ENCODE peak calls at places on chromosomes 6 and 20, in eight cellular contexts. One of them, this sample, is unnamed.

GRCh38 chr6:145213614-145214013 is 521.7 kb downstream of the EPM2A start:
- DNase-seq in IMR-90: no peak
- DNase-seq in B cell: no peak
- DNase-seq in K562: no peak
- DNase-seq in WTC11: no peak
- DNase-seq in adrenal gland: no peak
- DNase-seq in astrocyte of the cerebellum: no peak
- DNase-seq in breast epithelium: no peak
- DNase-seq in this sample: no peak

GRCh38 chr6:25960689-25961088 is 1.9 kb upstream of the TRIM38 start:
- DNase-seq in IMR-90: no peak
- DNase-seq in B cell: no peak
- DNase-seq in K562: no peak
- DNase-seq in WTC11: no peak
- DNase-seq in adrenal gland: no peak
- DNase-seq in astrocyte of the cerebellum: no peak
- DNase-seq in breast epithelium: no peak
- DNase-seq in this sample: no peak

GRCh38 chr6:160534050-160534696 is 129.9 kb downstream of the LPA start:
- DNase-seq in IMR-90: peak
- DNase-seq in B cell: peak
- DNase-seq in K562: peak
- DNase-seq in WTC11: peak
- DNase-seq in adrenal gland: peak
- DNase-seq in astrocyte of the cerebellum: peak
- DNase-seq in breast epithelium: peak
- DNase-seq in this sample: peak

GRCh38 chr6:113856571-113857564 is at the start of gene MARCKS:
- DNase-seq in IMR-90: peak
- DNase-seq in B cell: peak
- DNase-seq in K562: peak
- DNase-seq in WTC11: peak
- DNase-seq in adrenal gland: peak
- DNase-seq in astrocyte of the cerebellum: peak
- DNase-seq in breast epithelium: peak
- DNase-seq in this sample: peak

GRCh38 chr20:1429143-1429728 is 36.4 kb upstream of the FKBP1A start:
- DNase-seq in IMR-90: no peak
- DNase-seq in B cell: no peak
- DNase-seq in K562: no peak
- DNase-seq in WTC11: no peak
- DNase-seq in adrenal gland: no peak
- DNase-seq in astrocyte of the cerebellum: no peak
- DNase-seq in breast epithelium: no peak
- DNase-seq in this sample: no peak

GRCh38 chr6:108164537-108164814 is 1.3 kb upstream of the NR2E1 start:
- DNase-seq in IMR-90: no peak
- DNase-seq in B cell: no peak
- DNase-seq in K562: no peak
- DNase-seq in WTC11: no peak
- DNase-seq in adrenal gland: no peak
- DNase-seq in astrocyte of the cerebellum: no peak
- DNase-seq in breast epithelium: no peak
- DNase-seq in this sample: no peak

GRCh38 chr6:90286884-90287488 is 9.7 kb downstream of the BACH2 start:
- DNase-seq in IMR-90: peak
- DNase-seq in B cell: peak
- DNase-seq in K562: peak
- DNase-seq in WTC11: peak
- DNase-seq in adrenal gland: peak
- DNase-seq in astrocyte of the cerebellum: no peak
- DNase-seq in breast epithelium: no peak
- DNase-seq in this sample: no peak

GRCh38 chr6:52575490-52575868 is 1.4 kb downstream of the TRAM2 start:
- DNase-seq in IMR-90: no peak
- DNase-seq in B cell: no peak
- DNase-seq in K562: no peak
- DNase-seq in WTC11: no peak
- DNase-seq in adrenal gland: no peak
- DNase-seq in astrocyte of the cerebellum: no peak
- DNase-seq in breast epithelium: no peak
- DNase-seq in this sample: no peak

GRCh38 chr6:16184129-16184528 is 54.3 kb upstream of the GMPR start:
- DNase-seq in IMR-90: peak
- DNase-seq in B cell: peak
- DNase-seq in K562: no peak
- DNase-seq in WTC11: peak
- DNase-seq in adrenal gland: peak
- DNase-seq in astrocyte of the cerebellum: no peak
- DNase-seq in breast epithelium: no peak
- DNase-seq in this sample: no peak

GRCh38 chr20:57652865-57653545 is 32.8 kb upstream of the ZBP1 start:
- DNase-seq in IMR-90: no peak
- DNase-seq in B cell: peak
- DNase-seq in K562: no peak
- DNase-seq in WTC11: no peak
- DNase-seq in adrenal gland: no peak
- DNase-seq in astrocyte of the cerebellum: no peak
- DNase-seq in breast epithelium: peak
- DNase-seq in this sample: peak

GRCh38 chr20:50814438-50815161 is 19.7 kb downstream of the BCAS4 start:
- DNase-seq in IMR-90: no peak
- DNase-seq in B cell: no peak
- DNase-seq in K562: no peak
- DNase-seq in WTC11: no peak
- DNase-seq in adrenal gland: no peak
- DNase-seq in astrocyte of the cerebellum: no peak
- DNase-seq in breast epithelium: no peak
- DNase-seq in this sample: no peak

GRCh38 chr20:6838181-6838826 is 70.8 kb downstream of the BMP2 start:
- DNase-seq in IMR-90: no peak
- DNase-seq in B cell: no peak
- DNase-seq in K562: no peak
- DNase-seq in WTC11: no peak
- DNase-seq in adrenal gland: no peak
- DNase-seq in astrocyte of the cerebellum: no peak
- DNase-seq in breast epithelium: no peak
- DNase-seq in this sample: no peak

GRCh38 chr20:18233408-18233943 is 54.9 kb upstream of the ZNF133 start:
- DNase-seq in IMR-90: no peak
- DNase-seq in B cell: no peak
- DNase-seq in K562: no peak
- DNase-seq in WTC11: no peak
- DNase-seq in adrenal gland: no peak
- DNase-seq in astrocyte of the cerebellum: no peak
- DNase-seq in breast epithelium: no peak
- DNase-seq in this sample: no peak

GRCh38 chr6:130026859-130027258 is 8.5 kb downstream of the L3MBTL3 start:
- DNase-seq in IMR-90: peak
- DNase-seq in B cell: no peak
- DNase-seq in K562: no peak
- DNase-seq in WTC11: no peak
- DNase-seq in adrenal gland: no peak
- DNase-seq in astrocyte of the cerebellum: no peak
- DNase-seq in breast epithelium: no peak
- DNase-seq in this sample: no peak

GRCh38 chr6:17987576-17988421 is at the start of gene KIF13A:
- DNase-seq in IMR-90: peak
- DNase-seq in B cell: peak
- DNase-seq in K562: peak
- DNase-seq in WTC11: peak
- DNase-seq in adrenal gland: peak
- DNase-seq in astrocyte of the cerebellum: no peak
- DNase-seq in breast epithelium: peak
- DNase-seq in this sample: peak

GRCh38 chr20:658731-659291 is 5.8 kb upstream of the SRXN1 start:
- DNase-seq in IMR-90: no peak
- DNase-seq in B cell: no peak
- DNase-seq in K562: peak
- DNase-seq in WTC11: peak
- DNase-seq in adrenal gland: peak
- DNase-seq in astrocyte of the cerebellum: no peak
- DNase-seq in breast epithelium: no peak
- DNase-seq in this sample: no peak

GRCh38 chr20:1734269-1734858 is 76.8 kb upstream of the SIRPG start:
- DNase-seq in IMR-90: no peak
- DNase-seq in B cell: no peak
- DNase-seq in K562: no peak
- DNase-seq in WTC11: no peak
- DNase-seq in adrenal gland: peak
- DNase-seq in astrocyte of the cerebellum: no peak
- DNase-seq in breast epithelium: no peak
- DNase-seq in this sample: no peak

GRCh38 chr6:52984247-52984646 is 10.8 kb downstream of the GSTA4 start:
- DNase-seq in IMR-90: no peak
- DNase-seq in B cell: peak
- DNase-seq in K562: no peak
- DNase-seq in WTC11: no peak
- DNase-seq in adrenal gland: no peak
- DNase-seq in astrocyte of the cerebellum: no peak
- DNase-seq in breast epithelium: no peak
- DNase-seq in this sample: no peak

DNA sequence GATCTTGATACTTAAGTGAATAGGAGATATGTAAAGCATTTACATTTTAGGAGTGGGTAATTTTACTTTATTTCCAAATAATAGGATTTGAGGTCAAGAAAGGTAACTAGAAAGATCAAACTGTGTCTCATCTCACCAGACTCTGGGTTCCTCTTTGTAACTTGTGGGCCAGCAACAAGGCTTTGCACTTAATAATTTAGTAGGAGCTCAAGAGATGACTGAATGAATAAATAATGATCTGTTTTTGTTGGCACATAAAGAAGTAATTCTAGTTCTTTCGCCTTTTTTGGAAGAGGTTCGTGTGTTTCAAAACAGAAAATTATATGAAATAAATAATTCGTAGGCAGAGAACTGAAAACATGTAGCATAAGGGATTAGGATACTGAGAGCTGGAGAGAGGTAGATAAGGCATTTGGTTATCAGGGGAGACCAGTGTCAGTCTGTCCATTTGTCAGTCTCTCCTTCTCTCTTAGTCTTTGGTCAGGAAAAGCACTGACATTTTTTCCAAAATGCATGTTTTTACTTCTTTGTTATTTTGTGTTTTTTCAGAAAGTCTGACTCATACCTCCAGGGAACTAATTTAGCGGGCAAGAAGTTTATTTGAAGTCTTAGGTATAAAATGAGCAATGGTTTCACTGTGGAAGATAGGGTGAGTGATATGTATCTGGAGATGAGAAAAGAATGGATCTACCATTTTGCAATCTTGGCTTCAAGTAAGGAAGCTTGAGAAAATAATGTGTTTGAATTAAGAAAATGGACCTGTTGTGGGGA is 67.2 kb upstream of the FABP7 start:
- DNase-seq in IMR-90: peak
- DNase-seq in B cell: no peak
- DNase-seq in K562: peak
- DNase-seq in WTC11: no peak
- DNase-seq in adrenal gland: no peak
- DNase-seq in astrocyte of the cerebellum: peak
- DNase-seq in breast epithelium: no peak
- DNase-seq in this sample: no peak
- TF ChIP-seq CTCF in IMR-90: no peak
- TF ChIP-seq CTCF in B cell: no peak
- TF ChIP-seq CTCF in K562: no peak
- TF ChIP-seq CTCF in WTC11: no peak
- TF ChIP-seq CTCF in adrenal gland: no peak
- TF ChIP-seq CTCF in astrocyte of the cerebellum: no peak
- TF ChIP-seq CTCF in breast epithelium: no peak
- TF ChIP-seq CTCF in this sample: no peak

GRCh38 chr6:7390218-7390878 is 740 bp downstream of the RIOK1 start:
- DNase-seq in IMR-90: peak
- DNase-seq in B cell: no peak
- DNase-seq in K562: no peak
- DNase-seq in WTC11: no peak
- DNase-seq in adrenal gland: no peak
- DNase-seq in astrocyte of the cerebellum: peak
- DNase-seq in breast epithelium: no peak
- DNase-seq in this sample: no peak
- TF ChIP-seq CTCF in IMR-90: no peak
- TF ChIP-seq CTCF in B cell: no peak
- TF ChIP-seq CTCF in K562: no peak
- TF ChIP-seq CTCF in WTC11: no peak
- TF ChIP-seq CTCF in adrenal gland: no peak
- TF ChIP-seq CTCF in astrocyte of the cerebellum: no peak
- TF ChIP-seq CTCF in breast epithelium: no peak
- TF ChIP-seq CTCF in this sample: peak

GRCh38 chr6:168440520-168441433 is at the start of gene SMOC2:
- DNase-seq in IMR-90: no peak
- DNase-seq in B cell: no peak
- DNase-seq in K562: no peak
- DNase-seq in WTC11: peak
- DNase-seq in adrenal gland: no peak
- DNase-seq in astrocyte of the cerebellum: no peak
- DNase-seq in breast epithelium: no peak
- DNase-seq in this sample: peak
- TF ChIP-seq CTCF in IMR-90: no peak
- TF ChIP-seq CTCF in B cell: no peak
- TF ChIP-seq CTCF in K562: no peak
- TF ChIP-seq CTCF in WTC11: no peak
- TF ChIP-seq CTCF in adrenal gland: no peak
- TF ChIP-seq CTCF in astrocyte of the cerebellum: no peak
- TF ChIP-seq CTCF in breast epithelium: no peak
- TF ChIP-seq CTCF in this sample: no peak

GRCh38 chr6:159007510-159007909 is 7.5 kb upstream of the RSPH3 start:
- DNase-seq in IMR-90: no peak
- DNase-seq in B cell: no peak
- DNase-seq in K562: no peak
- DNase-seq in WTC11: no peak
- DNase-seq in adrenal gland: no peak
- DNase-seq in astrocyte of the cerebellum: no peak
- DNase-seq in breast epithelium: no peak
- DNase-seq in this sample: no peak

GRCh38 chr6:159012201-159012600 is 12.2 kb upstream of the RSPH3 start:
- DNase-seq in IMR-90: peak
- DNase-seq in B cell: no peak
- DNase-seq in K562: no peak
- DNase-seq in WTC11: no peak
- DNase-seq in adrenal gland: no peak
- DNase-seq in astrocyte of the cerebellum: no peak
- DNase-seq in breast epithelium: no peak
- DNase-seq in this sample: no peak

GRCh38 chr6:159013229-159013628 is 13.2 kb upstream of the RSPH3 start:
- DNase-seq in IMR-90: no peak
- DNase-seq in B cell: peak
- DNase-seq in K562: no peak
- DNase-seq in WTC11: no peak
- DNase-seq in adrenal gland: no peak
- DNase-seq in astrocyte of the cerebellum: peak
- DNase-seq in breast epithelium: no peak
- DNase-seq in this sample: no peak

GRCh38 chr6:159004592-159004991 is 4.6 kb upstream of the RSPH3 start:
- DNase-seq in IMR-90: no peak
- DNase-seq in B cell: no peak
- DNase-seq in K562: no peak
- DNase-seq in WTC11: no peak
- DNase-seq in adrenal gland: no peak
- DNase-seq in astrocyte of the cerebellum: no peak
- DNase-seq in breast epithelium: no peak
- DNase-seq in this sample: no peak

GRCh38 chr6:159008656-159009288 is 8.8 kb upstream of the RSPH3 start:
- DNase-seq in IMR-90: peak
- DNase-seq in B cell: peak
- DNase-seq in K562: no peak
- DNase-seq in WTC11: no peak
- DNase-seq in adrenal gland: no peak
- DNase-seq in astrocyte of the cerebellum: no peak
- DNase-seq in breast epithelium: no peak
- DNase-seq in this sample: no peak
- TF ChIP-seq CTCF in IMR-90: peak
- TF ChIP-seq CTCF in B cell: peak
- TF ChIP-seq CTCF in K562: peak
- TF ChIP-seq CTCF in WTC11: no peak
- TF ChIP-seq CTCF in adrenal gland: peak
- TF ChIP-seq CTCF in astrocyte of the cerebellum: peak
- TF ChIP-seq CTCF in breast epithelium: peak
- TF ChIP-seq CTCF in this sample: peak